ENCODE peak calls at places on chromosomes 2 and 18, in nine cellular contexts. U is foreskin keratinocyte, A is GM10248, H is WTC11, X is suprapubic skin, K is cardiac fibroblast, L is epithelial cell of esophagus, N is IMR-90, S is kidney epithelial cell. I is an unnamed sample.

GRCh38 chr2:23541453-23542334 is 156.7 kb downstream of the KLHL29 start:
- DNase-seq in U (no peak), A (no peak), H (no peak), X (no peak), K (peak), L (no peak), N (no peak), S (no peak), I (no peak)

GRCh38 chr18:10351858-10352257 is 102.6 kb upstream of the APCDD1 start:
- DNase-seq in U (no peak), A (no peak), H (no peak), X (no peak), K (no peak), L (no peak), N (no peak), S (no peak), I (no peak)

GRCh38 chr18:11976882-11977281 is 4.4 kb upstream of the IMPA2 start:
- DNase-seq in U (peak), A (no peak), H (no peak), X (no peak), K (peak), L (peak), N (peak), S (no peak), I (no peak)

GRCh38 chr2:85390941-85391669 is 19.1 kb downstream of the CAPG start:
- DNase-seq in U (no peak), A (peak), H (peak), X (no peak), K (peak), L (peak), N (peak), S (no peak), I (peak)

GRCh38 chr2:128580988-128581848 is 262.6 kb upstream of the HS6ST1 start:
- DNase-seq in U (no peak), A (no peak), H (no peak), X (peak), K (no peak), L (no peak), N (no peak), S (no peak), I (no peak)

GRCh38 chr18:6561029-6561861 is 146.5 kb upstream of the L3MBTL4 start:
- DNase-seq in U (no peak), A (no peak), H (no peak), X (no peak), K (peak), L (no peak), N (peak), S (no peak), I (no peak)

GRCh38 chr2:234502285-234502918 is 5.5 kb upstream of the ARL4C start:
- DNase-seq in U (peak), A (no peak), H (no peak), X (no peak), K (peak), L (peak), N (peak), S (peak), I (no peak)

GRCh38 chr18:10249270-10249669 is 205.2 kb upstream of the APCDD1 start:
- DNase-seq in U (no peak), A (no peak), H (peak), X (no peak), K (no peak), L (no peak), N (no peak), S (no peak), I (no peak)

GRCh38 chr2:172096661-172097547 is 5.8 kb downstream of the DLX2 start:
- DNase-seq in U (peak), A (peak), H (no peak), X (no peak), K (peak), L (peak), N (peak), S (no peak), I (no peak)

GRCh38 chr18:76524900-76525698 is 30.1 kb upstream of the ZNF516 start:
- DNase-seq in U (no peak), A (no peak), H (no peak), X (no peak), K (peak), L (no peak), N (peak), S (peak), I (no peak)

GRCh38 chr18:49846263-49846662 is 32.9 kb upstream of the ACAA2 start:
- DNase-seq in U (no peak), A (no peak), H (no peak), X (no peak), K (peak), L (no peak), N (peak), S (no peak), I (no peak)

GRCh38 chr2:148640767-148641166 is 3.8 kb upstream of the EPC2 start:
- DNase-seq in U (no peak), A (no peak), H (no peak), X (no peak), K (peak), L (peak), N (peak), S (no peak), I (no peak)

GRCh38 chr2:49780949-49781348 is 626.6 kb upstream of the FSHR start:
- DNase-seq in U (no peak), A (no peak), H (no peak), X (no peak), K (no peak), L (no peak), N (no peak), S (no peak), I (no peak)

GRCh38 chr2:25332571-25332970 is 9.2 kb downstream of the DNMT3A start:
- DNase-seq in U (no peak), A (no peak), H (no peak), X (no peak), K (no peak), L (no peak), N (no peak), S (no peak), I (no peak)

GRCh38 chr2:95342556-95343320 is 45.6 kb downstream of the KCNIP3 start:
- DNase-seq in U (no peak), A (no peak), H (no peak), X (peak), K (no peak), L (no peak), N (no peak), S (no peak), I (peak)

GRCh38 chr2:216012830-216013079 is 596 bp downstream of the MREG start:
- DNase-seq in U (no peak), A (no peak), H (no peak), X (no peak), K (no peak), L (no peak), N (no peak), S (no peak), I (no peak)

GRCh38 chr2:216014006-216014405 is 655 bp upstream of the MREG start:
- DNase-seq in U (no peak), A (no peak), H (no peak), X (no peak), K (no peak), L (peak), N (no peak), S (no peak), I (no peak)

GRCh38 chr2:216011320-216011849 is 2.0 kb downstream of the MREG start:
- DNase-seq in U (no peak), A (no peak), H (no peak), X (no peak), K (no peak), L (peak), N (no peak), S (no peak), I (no peak)

GRCh38 chr2:216013080-216013909 is at the start of gene MREG:
- DNase-seq in U (no peak), A (peak), H (peak), X (no peak), K (peak), L (peak), N (peak), S (peak), I (no peak)

DNA sequence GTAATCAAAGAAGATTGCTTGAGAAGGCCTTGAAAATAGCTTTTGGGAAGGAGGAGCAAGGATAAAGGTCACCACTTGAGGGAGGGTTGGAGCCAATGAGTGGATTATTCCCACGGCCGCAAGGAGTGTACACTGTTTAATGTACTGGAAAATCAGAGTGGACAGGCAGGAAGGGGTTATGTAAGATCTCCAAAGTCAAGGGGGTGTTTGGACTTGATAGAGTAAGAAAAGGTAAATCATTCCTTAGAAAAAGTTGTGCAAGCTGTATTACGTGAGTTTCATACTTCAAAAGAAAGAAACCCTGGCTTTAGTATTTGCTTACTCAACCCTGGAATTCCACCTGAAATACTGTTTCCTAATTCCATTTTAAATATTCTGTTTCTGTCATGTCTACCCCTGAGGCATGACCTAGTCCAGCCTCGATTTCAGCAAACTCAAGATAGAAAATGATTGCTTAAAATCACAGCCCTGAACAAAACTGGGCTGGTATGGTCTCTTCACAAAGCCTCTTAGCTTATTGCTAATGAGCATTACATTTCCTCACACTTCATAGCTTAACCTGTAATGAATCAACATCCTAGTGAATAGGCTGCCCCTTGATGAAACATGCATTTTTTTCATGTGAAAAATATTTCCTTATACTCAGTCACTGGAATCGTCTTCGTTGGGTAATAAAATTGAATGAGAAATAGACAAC is 1.1 kb downstream of the MREG start:
- DNase-seq in U (peak), A (no peak), H (no peak), X (no peak), K (peak), L (peak), N (no peak), S (peak), I (no peak)
- TF ChIP-seq CTCF in U (peak), A (no peak), H (no peak), X (no peak), K (peak), L (peak), N (no peak), S (peak), I (no peak)

GRCh38 chr2:2769481-2770431 is 438.7 kb upstream of the MYT1L start:
- DNase-seq in U (no peak), A (no peak), H (no peak), X (no peak), K (no peak), L (peak), N (no peak), S (no peak), I (no peak)
- TF ChIP-seq CTCF in U (no peak), A (no peak), H (no peak), X (no peak), K (no peak), L (no peak), N (no peak), S (no peak), I (no peak)

GRCh38 chr2:169659314-169659713 is 34.9 kb downstream of the CFAP210 start:
- DNase-seq in U (no peak), A (no peak), H (no peak), X (no peak), K (no peak), L (no peak), N (no peak), S (no peak), I (no peak)
- TF ChIP-seq CTCF in U (no peak), A (no peak), H (no peak), X (no peak), K (no peak), L (no peak), N (no peak), S (no peak), I (no peak)

GRCh38 chr2:27135471-27135955 is 1.1 kb upstream of the PREB start:
- DNase-seq in U (no peak), A (no peak), H (no peak), X (no peak), K (no peak), L (no peak), N (no peak), S (no peak), I (no peak)

GRCh38 chr2:27134781-27135470 is 490 bp upstream of the PREB start:
- DNase-seq in U (no peak), A (no peak), H (no peak), X (no peak), K (no peak), L (no peak), N (no peak), S (no peak), I (no peak)

GRCh38 chr2:27136751-27137150 is 2.3 kb upstream of the PREB start:
- DNase-seq in U (no peak), A (no peak), H (no peak), X (no peak), K (no peak), L (no peak), N (no peak), S (no peak), I (no peak)

GRCh38 chr2:27133195-27133875 is 1.1 kb downstream of the PREB start:
- DNase-seq in U (no peak), A (no peak), H (no peak), X (no peak), K (no peak), L (no peak), N (no peak), S (no peak), I (no peak)

DNA sequence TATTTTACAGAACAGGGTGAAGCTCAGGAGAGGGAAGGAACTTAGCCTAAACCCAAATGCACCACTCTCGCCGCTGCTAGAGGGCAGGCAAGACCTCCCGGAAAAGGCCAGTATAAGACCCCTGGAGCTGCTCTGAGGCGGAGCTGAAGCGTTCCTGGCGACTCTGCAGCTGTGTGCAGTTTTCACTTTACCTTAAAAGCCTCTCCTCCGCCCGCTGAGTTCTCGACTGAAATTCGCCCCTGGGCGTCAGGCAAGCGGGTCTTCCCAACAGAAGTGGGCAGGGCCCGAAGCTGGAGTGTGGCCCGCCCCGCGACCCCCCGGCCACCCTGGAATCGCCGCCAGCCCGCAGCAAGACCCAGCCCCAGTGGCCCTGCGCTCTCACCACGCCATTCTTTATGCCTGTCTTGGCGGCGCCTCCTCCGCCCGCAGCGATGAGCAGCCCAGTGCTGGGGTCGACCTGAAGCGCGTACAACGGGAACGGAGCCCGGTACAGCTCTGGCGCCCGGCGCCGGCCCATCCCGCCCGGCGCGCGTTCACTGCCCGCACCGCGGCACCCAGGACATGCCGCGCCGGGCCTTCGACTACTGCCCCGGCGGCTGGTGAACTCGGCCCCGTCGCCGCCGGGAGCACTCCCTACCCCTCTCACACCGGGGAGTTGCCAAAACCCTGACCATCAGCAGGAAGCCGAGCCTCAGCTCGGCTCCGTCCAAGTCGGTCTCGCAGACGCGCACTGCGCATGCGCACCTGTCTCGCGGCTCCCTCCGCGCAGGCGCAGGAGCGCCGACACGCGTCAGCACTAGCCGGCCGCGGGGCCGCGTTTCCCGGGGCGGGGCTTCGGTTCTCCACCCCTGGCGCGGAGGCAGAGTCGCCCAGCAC is at the start of gene PREB:
- DNase-seq in U (peak), A (peak), H (peak), X (peak), K (peak), L (peak), N (peak), S (peak), I (peak)
- TF ChIP-seq CTCF in U (no peak), A (peak), H (no peak), X (no peak), K (peak), L (no peak), N (peak), S (peak), I (peak)

GRCh38 chr2:84373391-84373790 is 85.7 kb downstream of the SUCLG1 start:
- DNase-seq in U (no peak), A (no peak), H (no peak), X (no peak), K (no peak), L (no peak), N (peak), S (no peak), I (no peak)
- TF ChIP-seq CTCF in U (no peak), A (no peak), H (no peak), X (no peak), K (no peak), L (no peak), N (no peak), S (no peak), I (no peak)

GRCh38 chr2:232367591-232368233 is 10.8 kb upstream of the ALPP start:
- DNase-seq in U (no peak), A (no peak), H (peak), X (peak), K (no peak), L (no peak), N (no peak), S (no peak), I (peak)

GRCh38 chr2:232368311-232368731 is 10.2 kb upstream of the ALPP start:
- DNase-seq in U (no peak), A (no peak), H (peak), X (peak), K (no peak), L (peak), N (peak), S (no peak), I (peak)

GRCh38 chr2:232363784-232364615 is 14.6 kb upstream of the ALPP start:
- DNase-seq in U (no peak), A (peak), H (peak), X (peak), K (no peak), L (no peak), N (peak), S (no peak), I (peak)

GRCh38 chr2:232367016-232367415 is 11.5 kb upstream of the ALPP start:
- DNase-seq in U (no peak), A (no peak), H (peak), X (peak), K (no peak), L (no peak), N (no peak), S (no peak), I (peak)

GRCh38 chr2:232365621-232366321 is 12.8 kb upstream of the ALPP start:
- DNase-seq in U (no peak), A (no peak), H (peak), X (peak), K (peak), L (peak), N (peak), S (no peak), I (peak)
- TF ChIP-seq CTCF in U (peak), A (no peak), H (peak), X (no peak), K (peak), L (peak), N (peak), S (peak), I (peak)

DNA sequence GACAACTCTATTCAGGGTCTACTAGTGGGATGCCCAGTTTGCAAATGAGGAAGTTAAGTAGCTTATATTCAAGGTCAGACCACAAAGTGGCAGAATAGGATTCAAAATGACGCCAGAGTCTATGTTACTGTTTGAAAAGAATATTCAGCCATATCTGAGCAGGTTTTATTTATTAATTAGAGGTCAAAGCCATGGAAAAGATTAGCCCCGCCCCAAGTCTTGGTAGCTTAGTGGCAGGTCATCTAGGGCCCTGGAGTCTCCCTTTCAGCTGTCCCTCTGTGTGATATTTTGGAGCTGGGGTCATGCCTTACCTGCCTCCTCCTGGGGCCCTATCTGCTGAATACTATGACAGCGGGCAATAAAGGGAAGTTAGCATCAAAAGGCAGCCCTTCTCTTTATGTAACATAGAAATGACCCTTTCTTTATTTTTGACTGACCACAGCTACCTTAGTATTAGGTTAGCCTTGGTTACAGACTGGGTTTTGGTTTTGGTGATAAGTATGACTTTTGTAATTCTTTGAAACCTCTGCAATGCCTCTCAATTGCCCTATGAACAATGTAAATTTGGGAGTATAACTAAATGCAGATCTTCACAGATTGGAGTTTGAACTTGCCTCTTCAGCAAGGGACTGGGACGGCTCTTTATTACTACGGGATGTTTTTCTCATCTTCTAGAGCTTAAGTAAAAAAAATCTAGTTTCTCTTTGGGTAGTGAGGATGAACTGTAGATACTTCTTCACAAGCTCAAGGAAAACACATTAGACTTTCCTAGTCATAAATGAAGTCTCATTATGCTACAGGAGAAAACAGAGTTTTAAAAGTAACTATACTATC is 153.0 kb upstream of the ITGA4 start:
- DNase-seq in U (no peak), A (peak), H (no peak), X (no peak), K (no peak), L (no peak), N (no peak), S (no peak), I (no peak)
- TF ChIP-seq CTCF in U (no peak), A (peak), H (no peak), X (no peak), K (no peak), L (no peak), N (no peak), S (no peak), I (no peak)

DNA sequence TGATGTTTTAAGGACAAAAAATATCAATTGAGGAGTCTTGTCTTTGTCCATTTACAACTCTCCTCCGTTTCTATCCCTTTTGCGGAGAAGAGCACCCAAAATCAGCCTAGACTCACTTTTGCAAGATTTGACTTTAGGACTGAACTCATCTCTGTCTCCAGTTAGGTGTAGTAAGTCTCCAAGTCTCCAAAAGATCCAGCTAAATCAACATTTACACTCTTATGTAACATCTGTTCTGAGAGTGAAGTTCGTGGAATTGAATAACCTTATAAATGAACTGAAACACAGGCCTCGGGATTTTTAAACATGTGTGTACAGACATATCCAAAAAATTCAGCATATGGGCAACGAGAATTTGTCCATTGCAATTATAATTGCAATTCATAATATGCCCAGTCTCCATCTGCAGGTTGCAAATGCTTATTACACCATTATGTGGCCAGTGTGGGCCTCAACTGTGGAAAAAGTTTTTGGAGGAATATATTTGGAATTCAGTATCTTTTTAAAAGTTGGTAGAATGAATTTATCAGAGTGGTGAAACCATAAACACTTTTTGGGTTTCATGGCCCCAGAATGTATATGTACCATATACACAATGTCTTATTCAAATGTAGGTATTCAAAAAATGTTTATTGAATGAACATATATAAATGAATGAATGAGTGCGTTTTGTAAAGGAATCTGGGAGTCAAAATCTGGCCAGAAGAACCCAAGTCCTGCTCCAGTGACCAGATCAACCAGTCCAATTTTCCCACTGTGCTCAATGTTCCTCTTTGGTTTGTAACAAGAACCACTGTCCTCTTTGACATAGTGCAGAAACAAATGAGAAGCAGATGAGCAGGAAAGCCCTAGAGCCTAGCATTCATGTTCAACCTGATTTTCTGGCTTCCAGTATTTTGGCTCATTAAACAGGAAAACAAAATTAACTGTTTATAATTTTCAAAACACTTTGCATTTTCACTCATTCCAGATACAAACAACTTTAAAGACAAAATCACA is 23.5 kb downstream of the FAM124B start:
- DNase-seq in U (no peak), A (no peak), H (no peak), X (no peak), K (no peak), L (no peak), N (no peak), S (no peak), I (no peak)
- TF ChIP-seq CTCF in U (peak), A (no peak), H (no peak), X (no peak), K (peak), L (peak), N (peak), S (peak), I (peak)

I was measured in chondrocyte.